ENCODE peak calls at places on chromosome 20, in six cellular contexts. Y is dorsolateral prefrontal cortex, R is GM10248, X is BE2C, Z is fibroblast of pulmonary artery, L is heart right ventricle. Q is an unnamed sample.

GRCh38 chr20:18857640-18858039 is 44.1 kb downstream of the SCP2D1 start:
- DNase-seq in X (no peak), L (no peak), Y (no peak), R (no peak), Z (no peak), Q (no peak)

GRCh38 chr20:15627501-15627903 is 945.7 kb downstream of the KIF16B start:
- DNase-seq in Z (no peak), X (no peak), R (no peak), L (no peak), Y (no peak), Q (no peak)

GRCh38 chr20:58697201-58697866 is 4.7 kb downstream of the NPEPL1 start:
- DNase-seq in Y (no peak), R (no peak), L (no peak), Z (no peak), X (no peak), Q (no peak)

GRCh38 chr20:52552181-52552872 is 360.7 kb upstream of the ZFP64 start:
- DNase-seq in X (no peak), R (no peak), Y (no peak), Z (peak), L (no peak), Q (no peak)

GRCh38 chr20:59987135-59987534 is 28.9 kb downstream of the CDH26 start:
- DNase-seq in L (no peak), Z (no peak), R (no peak), Y (no peak), X (no peak), Q (no peak)

GRCh38 chr20:23326774-23327173 is 23.8 kb upstream of the NXT1 start:
- DNase-seq in L (no peak), X (no peak), Y (no peak), Z (no peak), R (no peak), Q (no peak)

GRCh38 chr20:34111057-34111711 is 859 bp downstream of the EIF2S2 start:
- DNase-seq in X (no peak), R (no peak), L (peak), Z (peak), Y (no peak), Q (peak)

GRCh38 chr20:24206995-24207394 is 218.4 kb upstream of the GGTLC1 start:
- DNase-seq in X (no peak), Y (no peak), R (no peak), Z (peak), L (no peak), Q (no peak)

GRCh38 chr20:58216334-58216733 is 12.1 kb downstream of the ANKRD60 start:
- DNase-seq in R (no peak), Y (no peak), L (no peak), X (no peak), Z (no peak), Q (no peak)

GRCh38 chr20:58833921-58834320 is 16.8 kb downstream of the GNAS-AS1 start:
- DNase-seq in R (no peak), Y (no peak), X (no peak), Z (no peak), L (no peak), Q (no peak)

GRCh38 chr20:17541596-17541995 is 10.4 kb upstream of the BFSP1 start:
- DNase-seq in R (no peak), X (no peak), Z (no peak), L (no peak), Y (no peak), Q (no peak)

DNA sequence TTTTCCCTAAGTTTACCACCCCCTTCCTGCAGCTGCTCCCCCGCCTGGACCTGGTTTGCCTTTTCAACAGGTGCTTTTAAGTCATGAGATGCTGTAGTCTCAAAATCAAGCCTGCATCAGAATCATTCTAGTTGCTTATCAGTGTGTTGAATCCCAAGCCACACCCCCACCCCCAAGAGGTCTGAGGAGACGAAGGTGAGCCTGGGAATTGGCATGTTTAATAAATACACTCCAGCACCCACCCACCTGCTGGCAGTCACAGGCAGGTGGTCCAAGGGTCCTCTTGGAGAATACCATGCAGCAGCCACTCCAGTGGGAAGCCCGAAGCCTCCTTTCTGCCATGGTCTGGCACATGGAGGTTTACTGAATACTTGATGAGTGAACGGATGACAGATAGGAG is 1.1 kb upstream of the ADIG start:
- DNase-seq in X (no peak), Y (no peak), R (no peak), L (no peak), Z (no peak), Q (no peak)
- TF ChIP-seq CTCF in X (no peak), Y (no peak), R (no peak), L (no peak), Z (no peak), Q (no peak)

DNA sequence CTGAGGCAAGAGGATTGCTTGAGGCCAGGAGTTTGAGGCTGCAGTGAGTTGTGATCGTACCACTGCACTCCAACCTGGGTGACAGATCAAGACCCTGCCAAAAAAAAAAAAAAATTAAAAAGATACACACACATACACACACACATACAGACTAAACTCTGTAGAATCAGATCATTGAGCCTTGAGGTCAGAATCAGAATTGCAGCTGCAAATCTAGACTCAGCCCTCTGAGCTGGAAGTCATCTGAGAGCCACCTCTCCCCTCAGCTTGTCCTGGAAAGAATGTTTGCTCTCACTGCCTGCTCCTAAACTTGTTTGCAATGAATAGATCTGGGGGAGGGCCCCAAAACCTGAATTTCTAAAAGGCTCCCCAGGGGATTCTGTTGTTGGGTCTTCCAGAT is 41.4 kb upstream of the ANGPT4 start:
- DNase-seq in Y (no peak), X (no peak), R (no peak), Z (no peak), L (no peak), Q (no peak)
- TF ChIP-seq CTCF in Y (no peak), X (peak), R (no peak), Z (no peak), L (no peak), Q (no peak)

GRCh38 chr20:57048027-57048869 is 218.2 kb downstream of the BMP7 start:
- DNase-seq in R (peak), Y (no peak), Z (peak), L (no peak), X (peak), Q (peak)
- TF ChIP-seq CTCF in R (peak), Y (peak), Z (peak), L (peak), X (peak), Q (peak)

GRCh38 chr20:46336735-46337134 is 28.4 kb upstream of the CDH22 start:
- DNase-seq in R (no peak), X (no peak), Z (no peak), L (no peak), Y (no peak), Q (no peak)
- TF ChIP-seq CTCF in R (no peak), X (no peak), Z (no peak), L (no peak), Y (no peak), Q (no peak)

GRCh38 chr20:41364967-41365765 is 1.5 kb downstream of the EMILIN3 start:
- DNase-seq in Z (no peak), Y (no peak), X (no peak), L (no peak), R (no peak), Q (no peak)

GRCh38 chr20:41365785-41366545 is 653 bp downstream of the EMILIN3 start:
- DNase-seq in X (no peak), R (no peak), Z (no peak), L (no peak), Y (no peak), Q (no peak)

GRCh38 chr20:41362748-41363140 is 3.9 kb downstream of the EMILIN3 start:
- DNase-seq in Z (no peak), X (no peak), R (no peak), L (no peak), Y (no peak), Q (no peak)

GRCh38 chr20:41363601-41364000 is 3.0 kb downstream of the EMILIN3 start:
- DNase-seq in Z (no peak), Y (no peak), L (no peak), R (no peak), X (no peak), Q (no peak)

DNA sequence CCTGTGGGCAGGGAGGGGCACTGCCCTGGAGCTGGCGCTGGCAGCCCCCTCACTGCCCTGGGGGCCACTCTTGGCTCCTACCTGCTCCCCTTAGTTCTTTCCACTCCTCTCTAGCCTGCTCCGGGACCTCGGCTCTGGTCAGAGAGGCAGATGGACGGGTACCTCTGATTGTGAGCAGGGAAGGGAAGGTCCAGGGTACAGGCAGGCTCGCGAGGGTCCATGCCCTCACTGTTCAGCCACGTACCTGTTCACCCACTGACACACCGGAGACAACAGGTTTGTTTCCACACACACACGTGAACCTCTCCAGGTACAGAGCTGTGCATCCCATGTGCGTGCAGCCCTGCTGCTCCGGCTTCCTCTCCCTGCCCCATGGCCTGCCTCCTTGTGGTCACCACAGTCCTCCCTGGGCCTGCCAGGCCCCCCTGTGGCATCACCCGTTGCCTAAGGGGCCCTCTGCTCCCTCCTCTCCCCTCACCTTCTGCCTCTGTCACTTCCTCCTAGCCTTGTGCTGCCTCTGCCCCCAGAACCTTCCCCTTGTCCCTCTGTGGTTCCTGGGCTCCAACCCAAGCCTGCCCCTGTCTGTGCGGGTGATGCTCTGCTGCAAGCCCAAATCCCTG is 2.3 kb downstream of the EMILIN3 start:
- DNase-seq in X (no peak), Y (no peak), R (no peak), Z (no peak), L (no peak), Q (no peak)
- TF ChIP-seq CTCF in X (no peak), Y (no peak), R (no peak), Z (no peak), L (no peak), Q (no peak)

GRCh38 chr20:63821824-63822223 is 9.2 kb downstream of the ZBTB46 start:
- DNase-seq in L (no peak), R (no peak), X (no peak), Z (no peak), Y (no peak), Q (no peak)

GRCh38 chr20:63815613-63815862 is 15.5 kb downstream of the ZBTB46 start:
- DNase-seq in R (no peak), L (no peak), Z (no peak), Y (no peak), X (no peak), Q (no peak)

GRCh38 chr20:63822276-63822696 is 8.8 kb downstream of the ZBTB46 start:
- DNase-seq in X (no peak), Y (no peak), R (no peak), L (no peak), Z (no peak), Q (peak)

GRCh38 chr20:63815869-63816268 is 15.2 kb downstream of the ZBTB46 start:
- DNase-seq in L (no peak), Z (no peak), R (no peak), Y (no peak), X (no peak), Q (no peak)

DNA sequence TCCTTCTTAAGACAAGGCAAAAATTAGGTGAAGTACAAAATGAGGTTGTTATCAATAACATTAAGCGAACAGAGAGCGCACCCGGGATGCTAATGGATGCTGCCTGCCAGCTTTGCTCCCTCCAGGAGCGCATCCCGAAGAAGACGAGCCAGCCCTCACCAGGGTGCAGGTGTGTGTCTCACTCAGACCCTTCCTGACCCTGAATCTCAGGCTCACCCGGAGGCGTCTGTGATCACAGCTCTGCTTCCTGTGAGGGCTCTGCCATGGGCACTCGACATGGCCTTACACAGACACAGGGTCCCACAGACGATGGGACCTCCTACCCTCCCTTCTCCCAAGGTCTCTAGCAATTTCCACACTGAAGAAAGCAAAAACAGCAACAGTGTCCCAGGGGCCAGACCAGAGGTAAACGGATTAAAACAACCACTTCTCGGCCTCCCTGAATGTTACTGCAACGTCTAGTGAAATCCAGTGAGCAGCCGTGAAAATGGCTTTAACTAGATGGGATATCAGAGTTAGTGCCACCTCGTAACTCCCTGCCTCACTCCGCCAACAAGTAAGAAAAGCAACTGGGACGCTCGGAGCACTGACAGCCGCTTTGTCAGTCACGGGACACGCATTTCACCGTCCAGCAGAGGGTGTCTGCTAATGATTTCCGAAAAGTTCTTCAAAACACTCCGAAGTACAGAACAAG is 11.7 kb downstream of the ZBTB46 start:
- DNase-seq in Z (no peak), R (no peak), Y (no peak), L (no peak), X (no peak), Q (no peak)
- TF ChIP-seq CTCF in Z (peak), R (peak), Y (no peak), L (peak), X (peak), Q (no peak)

Q was measured in endothelial cell.